ENCODE peak calls at places on chromosomes 16 and 17, in ten cellular contexts. One of them, this sample, is unnamed.

GRCh38 chr17:45092932-45093430 is 31.9 kb downstream of the NMT1 start:
- DNase-seq in colonic mucosa: peak
- DNase-seq in upper lobe of right lung: peak
- DNase-seq in epithelial cell of esophagus: peak
- DNase-seq in HFFc6: peak
- DNase-seq in mucosa of descending colon: peak
- DNase-seq in HFF-Myc: peak
- DNase-seq in Peyer's patch: peak
- DNase-seq in AG04449: peak
- DNase-seq in WTC11: no peak
- DNase-seq in this sample: no peak

GRCh38 chr16:83953796-83954576 is 946 bp downstream of the OSGIN1 start:
- DNase-seq in colonic mucosa: peak
- DNase-seq in upper lobe of right lung: no peak
- DNase-seq in epithelial cell of esophagus: peak
- DNase-seq in HFFc6: peak
- DNase-seq in mucosa of descending colon: no peak
- DNase-seq in HFF-Myc: no peak
- DNase-seq in Peyer's patch: no peak
- DNase-seq in AG04449: no peak
- DNase-seq in WTC11: no peak
- DNase-seq in this sample: no peak

GRCh38 chr16:47136101-47136820 is 7.5 kb downstream of the NETO2 start:
- DNase-seq in colonic mucosa: no peak
- DNase-seq in upper lobe of right lung: no peak
- DNase-seq in epithelial cell of esophagus: peak
- DNase-seq in HFFc6: no peak
- DNase-seq in mucosa of descending colon: no peak
- DNase-seq in HFF-Myc: no peak
- DNase-seq in Peyer's patch: no peak
- DNase-seq in AG04449: no peak
- DNase-seq in WTC11: no peak
- DNase-seq in this sample: no peak

GRCh38 chr16:47976609-47977180 is 179.1 kb downstream of the ABCC12 start:
- DNase-seq in colonic mucosa: no peak
- DNase-seq in upper lobe of right lung: no peak
- DNase-seq in epithelial cell of esophagus: no peak
- DNase-seq in HFFc6: no peak
- DNase-seq in mucosa of descending colon: no peak
- DNase-seq in HFF-Myc: no peak
- DNase-seq in Peyer's patch: no peak
- DNase-seq in AG04449: no peak
- DNase-seq in WTC11: no peak
- DNase-seq in this sample: no peak

GRCh38 chr16:12178251-12178990 is 201.9 kb downstream of the SNX29 start:
- DNase-seq in colonic mucosa: no peak
- DNase-seq in upper lobe of right lung: no peak
- DNase-seq in epithelial cell of esophagus: no peak
- DNase-seq in HFFc6: no peak
- DNase-seq in mucosa of descending colon: no peak
- DNase-seq in HFF-Myc: no peak
- DNase-seq in Peyer's patch: no peak
- DNase-seq in AG04449: no peak
- DNase-seq in WTC11: no peak
- DNase-seq in this sample: no peak

GRCh38 chr16:736936-737481 is 3.8 kb downstream of the CIAO3 start:
- DNase-seq in colonic mucosa: no peak
- DNase-seq in upper lobe of right lung: no peak
- DNase-seq in epithelial cell of esophagus: no peak
- DNase-seq in HFFc6: no peak
- DNase-seq in mucosa of descending colon: no peak
- DNase-seq in HFF-Myc: no peak
- DNase-seq in Peyer's patch: no peak
- DNase-seq in AG04449: no peak
- DNase-seq in WTC11: no peak
- DNase-seq in this sample: no peak

GRCh38 chr16:29873319-29873718 is 10.3 kb upstream of the CDIPT start:
- DNase-seq in colonic mucosa: no peak
- DNase-seq in upper lobe of right lung: no peak
- DNase-seq in epithelial cell of esophagus: no peak
- DNase-seq in HFFc6: no peak
- DNase-seq in mucosa of descending colon: no peak
- DNase-seq in HFF-Myc: no peak
- DNase-seq in Peyer's patch: no peak
- DNase-seq in AG04449: no peak
- DNase-seq in WTC11: no peak
- DNase-seq in this sample: no peak

GRCh38 chr16:50448522-50448921 is 79.7 kb upstream of the BRD7 start:
- DNase-seq in colonic mucosa: no peak
- DNase-seq in upper lobe of right lung: no peak
- DNase-seq in epithelial cell of esophagus: no peak
- DNase-seq in HFFc6: no peak
- DNase-seq in mucosa of descending colon: no peak
- DNase-seq in HFF-Myc: no peak
- DNase-seq in Peyer's patch: no peak
- DNase-seq in AG04449: no peak
- DNase-seq in WTC11: peak
- DNase-seq in this sample: no peak

GRCh38 chr16:27314161-27314723 is 468 bp downstream of the IL4R start:
- DNase-seq in colonic mucosa: peak
- DNase-seq in upper lobe of right lung: peak
- DNase-seq in epithelial cell of esophagus: peak
- DNase-seq in HFFc6: peak
- DNase-seq in mucosa of descending colon: peak
- DNase-seq in HFF-Myc: peak
- DNase-seq in Peyer's patch: peak
- DNase-seq in AG04449: peak
- DNase-seq in WTC11: peak
- DNase-seq in this sample: peak

GRCh38 chr17:27633312-27634025 is 2.5 kb downstream of the LGALS9 start:
- DNase-seq in colonic mucosa: peak
- DNase-seq in upper lobe of right lung: no peak
- DNase-seq in epithelial cell of esophagus: no peak
- DNase-seq in HFFc6: no peak
- DNase-seq in mucosa of descending colon: peak
- DNase-seq in HFF-Myc: no peak
- DNase-seq in Peyer's patch: no peak
- DNase-seq in AG04449: no peak
- DNase-seq in WTC11: no peak
- DNase-seq in this sample: no peak

GRCh38 chr16:66588981-66589713 is 9.9 kb downstream of the CMTM2 start:
- DNase-seq in colonic mucosa: peak
- DNase-seq in upper lobe of right lung: peak
- DNase-seq in epithelial cell of esophagus: peak
- DNase-seq in HFFc6: peak
- DNase-seq in mucosa of descending colon: peak
- DNase-seq in HFF-Myc: no peak
- DNase-seq in Peyer's patch: peak
- DNase-seq in AG04449: no peak
- DNase-seq in WTC11: peak
- DNase-seq in this sample: no peak

GRCh38 chr16:1003551-1004347 is 22.2 kb downstream of the SOX8 start:
- DNase-seq in colonic mucosa: no peak
- DNase-seq in upper lobe of right lung: no peak
- DNase-seq in epithelial cell of esophagus: no peak
- DNase-seq in HFFc6: no peak
- DNase-seq in mucosa of descending colon: no peak
- DNase-seq in HFF-Myc: no peak
- DNase-seq in Peyer's patch: no peak
- DNase-seq in AG04449: no peak
- DNase-seq in WTC11: no peak
- DNase-seq in this sample: no peak

DNA sequence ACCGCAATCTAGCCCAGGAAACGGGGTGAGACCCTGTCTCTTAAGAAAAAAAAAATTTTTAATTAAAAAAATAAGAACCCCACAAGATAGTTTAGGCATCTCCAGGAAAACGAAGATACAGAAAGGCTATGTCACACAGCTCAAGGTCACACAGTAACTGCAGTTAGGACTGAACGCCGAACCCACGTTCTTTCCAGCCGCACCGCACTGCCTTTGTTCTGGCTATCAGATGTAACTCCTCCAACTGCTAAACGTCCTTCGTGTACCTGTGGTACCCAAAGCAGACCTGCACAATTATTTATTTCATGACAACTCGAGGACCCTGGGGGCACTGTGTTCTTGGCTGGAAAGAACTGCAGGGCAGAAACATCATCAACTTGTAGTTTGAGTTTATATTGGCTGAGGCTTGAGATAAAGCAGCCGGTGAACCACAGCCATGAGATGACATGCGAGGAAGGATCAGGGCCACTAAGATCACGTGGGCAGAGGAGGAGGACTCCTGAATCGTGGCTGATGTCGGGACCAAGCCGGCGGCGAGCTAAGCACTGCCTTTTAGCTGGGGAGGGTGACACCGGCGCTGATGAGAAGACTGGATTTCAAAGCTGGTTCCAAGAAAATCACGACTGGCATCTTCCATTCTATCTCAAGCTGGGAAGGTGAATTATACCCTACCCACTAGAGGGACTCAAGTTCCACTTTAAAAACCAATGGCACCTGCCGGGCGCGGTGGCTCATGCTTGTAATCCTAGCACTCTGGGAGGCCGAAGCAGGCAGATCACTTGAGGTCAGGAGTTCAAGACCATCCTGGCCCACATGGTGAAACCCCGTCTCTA is 20.7 kb upstream of the MNT start:
- DNase-seq in colonic mucosa: no peak
- DNase-seq in upper lobe of right lung: no peak
- DNase-seq in epithelial cell of esophagus: peak
- DNase-seq in HFFc6: no peak
- DNase-seq in mucosa of descending colon: no peak
- DNase-seq in HFF-Myc: no peak
- DNase-seq in Peyer's patch: no peak
- DNase-seq in AG04449: no peak
- DNase-seq in WTC11: peak
- DNase-seq in this sample: no peak
- TF ChIP-seq CTCF in colonic mucosa: no peak
- TF ChIP-seq CTCF in upper lobe of right lung: no peak
- TF ChIP-seq CTCF in epithelial cell of esophagus: peak
- TF ChIP-seq CTCF in HFFc6: peak
- TF ChIP-seq CTCF in mucosa of descending colon: no peak
- TF ChIP-seq CTCF in HFF-Myc: peak
- TF ChIP-seq CTCF in Peyer's patch: peak
- TF ChIP-seq CTCF in AG04449: no peak
- TF ChIP-seq CTCF in WTC11: no peak
- TF ChIP-seq CTCF in this sample: no peak

GRCh38 chr16:24045641-24046040 is 209.9 kb downstream of the PRKCB start:
- DNase-seq in colonic mucosa: no peak
- DNase-seq in upper lobe of right lung: no peak
- DNase-seq in epithelial cell of esophagus: peak
- DNase-seq in HFFc6: no peak
- DNase-seq in mucosa of descending colon: no peak
- DNase-seq in HFF-Myc: no peak
- DNase-seq in Peyer's patch: no peak
- DNase-seq in AG04449: no peak
- DNase-seq in WTC11: peak
- DNase-seq in this sample: peak
- TF ChIP-seq CTCF in colonic mucosa: no peak
- TF ChIP-seq CTCF in upper lobe of right lung: no peak
- TF ChIP-seq CTCF in epithelial cell of esophagus: peak
- TF ChIP-seq CTCF in HFFc6: peak
- TF ChIP-seq CTCF in mucosa of descending colon: no peak
- TF ChIP-seq CTCF in HFF-Myc: no peak
- TF ChIP-seq CTCF in Peyer's patch: no peak
- TF ChIP-seq CTCF in AG04449: no peak
- TF ChIP-seq CTCF in WTC11: peak
- TF ChIP-seq CTCF in this sample: peak

GRCh38 chr17:60229189-60229802 is 79.5 kb downstream of the CA4 start:
- DNase-seq in colonic mucosa: no peak
- DNase-seq in upper lobe of right lung: no peak
- DNase-seq in epithelial cell of esophagus: no peak
- DNase-seq in HFFc6: peak
- DNase-seq in mucosa of descending colon: no peak
- DNase-seq in HFF-Myc: peak
- DNase-seq in Peyer's patch: no peak
- DNase-seq in AG04449: no peak
- DNase-seq in WTC11: no peak
- DNase-seq in this sample: no peak
- TF ChIP-seq CTCF in colonic mucosa: no peak
- TF ChIP-seq CTCF in upper lobe of right lung: no peak
- TF ChIP-seq CTCF in epithelial cell of esophagus: no peak
- TF ChIP-seq CTCF in HFFc6: peak
- TF ChIP-seq CTCF in mucosa of descending colon: no peak
- TF ChIP-seq CTCF in HFF-Myc: peak
- TF ChIP-seq CTCF in Peyer's patch: peak
- TF ChIP-seq CTCF in AG04449: no peak
- TF ChIP-seq CTCF in WTC11: no peak
- TF ChIP-seq CTCF in this sample: no peak

GRCh38 chr16:69318177-69318910 is 7.2 kb downstream of the VPS4A start:
- DNase-seq in colonic mucosa: no peak
- DNase-seq in upper lobe of right lung: peak
- DNase-seq in epithelial cell of esophagus: no peak
- DNase-seq in HFFc6: no peak
- DNase-seq in mucosa of descending colon: no peak
- DNase-seq in HFF-Myc: no peak
- DNase-seq in Peyer's patch: peak
- DNase-seq in AG04449: no peak
- DNase-seq in WTC11: no peak
- DNase-seq in this sample: no peak

GRCh38 chr16:69319826-69320730 is 8.9 kb downstream of the VPS4A start:
- DNase-seq in colonic mucosa: no peak
- DNase-seq in upper lobe of right lung: peak
- DNase-seq in epithelial cell of esophagus: no peak
- DNase-seq in HFFc6: no peak
- DNase-seq in mucosa of descending colon: no peak
- DNase-seq in HFF-Myc: no peak
- DNase-seq in Peyer's patch: no peak
- DNase-seq in AG04449: no peak
- DNase-seq in WTC11: no peak
- DNase-seq in this sample: no peak

GRCh38 chr16:69319381-69319780 is 8.2 kb downstream of the VPS4A start:
- DNase-seq in colonic mucosa: no peak
- DNase-seq in upper lobe of right lung: peak
- DNase-seq in epithelial cell of esophagus: no peak
- DNase-seq in HFFc6: no peak
- DNase-seq in mucosa of descending colon: no peak
- DNase-seq in HFF-Myc: no peak
- DNase-seq in Peyer's patch: no peak
- DNase-seq in AG04449: no peak
- DNase-seq in WTC11: no peak
- DNase-seq in this sample: no peak

GRCh38 chr16:69320731-69321073 is 9.6 kb downstream of the VPS4A start:
- DNase-seq in colonic mucosa: no peak
- DNase-seq in upper lobe of right lung: no peak
- DNase-seq in epithelial cell of esophagus: no peak
- DNase-seq in HFFc6: no peak
- DNase-seq in mucosa of descending colon: no peak
- DNase-seq in HFF-Myc: no peak
- DNase-seq in Peyer's patch: no peak
- DNase-seq in AG04449: no peak
- DNase-seq in WTC11: no peak
- DNase-seq in this sample: no peak

DNA sequence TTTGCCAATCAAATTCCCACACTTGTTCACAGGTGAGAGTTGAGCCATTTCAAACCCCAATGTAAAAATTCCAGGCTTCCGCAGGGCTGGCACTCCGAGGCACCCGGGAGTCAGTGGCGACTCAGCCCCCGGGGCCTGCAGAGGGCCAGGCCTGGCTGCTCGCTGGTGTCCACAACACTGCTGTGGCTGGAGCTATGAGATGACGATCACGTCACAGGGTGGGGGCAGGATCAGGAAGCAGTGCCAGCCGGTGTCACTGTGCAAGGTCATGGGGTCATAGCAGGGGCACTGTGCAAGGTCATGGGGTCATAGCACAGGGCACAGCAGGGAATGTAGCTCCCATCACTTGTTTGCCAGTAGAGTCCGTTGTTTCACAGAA is 7.8 kb downstream of the VPS4A start:
- DNase-seq in colonic mucosa: no peak
- DNase-seq in upper lobe of right lung: peak
- DNase-seq in epithelial cell of esophagus: no peak
- DNase-seq in HFFc6: no peak
- DNase-seq in mucosa of descending colon: no peak
- DNase-seq in HFF-Myc: no peak
- DNase-seq in Peyer's patch: peak
- DNase-seq in AG04449: no peak
- DNase-seq in WTC11: no peak
- DNase-seq in this sample: no peak
- TF ChIP-seq CTCF in colonic mucosa: no peak
- TF ChIP-seq CTCF in upper lobe of right lung: no peak
- TF ChIP-seq CTCF in epithelial cell of esophagus: no peak
- TF ChIP-seq CTCF in HFFc6: no peak
- TF ChIP-seq CTCF in mucosa of descending colon: no peak
- TF ChIP-seq CTCF in HFF-Myc: no peak
- TF ChIP-seq CTCF in Peyer's patch: no peak
- TF ChIP-seq CTCF in AG04449: no peak
- TF ChIP-seq CTCF in WTC11: no peak
- TF ChIP-seq CTCF in this sample: no peak

This sample was measured in mesothelial cell of epicardium.